ENCODE peak calls at places on chromosomes 12 and 14, in ten cellular contexts. One of them, this sample, is unnamed.

GRCh38 chr14:50036211-50036610 is 80.2 kb downstream of the VCPKMT start:
- DNase-seq in amygdala: no peak
- DNase-seq in activated CD4-positive, alpha-beta T cell treated with anti-CD3 and anti-CD28 coated beads, Interleukin-2, amount 50 U/mL, for 48 hours: no peak
- DNase-seq in right cardiac atrium: no peak
- DNase-seq in foreskin melanocyte: no peak
- DNase-seq in neural crest cell: no peak
- DNase-seq in H54: no peak
- DNase-seq in astrocyte of the spinal cord: no peak
- DNase-seq in fibroblast of the aortic adventitia: no peak
- DNase-seq in stimulated activated CD4-positive, alpha-beta T cell treated with anti-CD3 and anti-CD28 coated beads, Interleukin-4, amount 100 ng/mL, for 4 hours: no peak
- DNase-seq in this sample: no peak

GRCh38 chr12:122366685-122367475 is 55.6 kb downstream of the CLIP1 start:
- DNase-seq in amygdala: no peak
- DNase-seq in activated CD4-positive, alpha-beta T cell treated with anti-CD3 and anti-CD28 coated beads, Interleukin-2, amount 50 U/mL, for 48 hours: peak
- DNase-seq in right cardiac atrium: peak
- DNase-seq in foreskin melanocyte: peak
- DNase-seq in neural crest cell: no peak
- DNase-seq in H54: peak
- DNase-seq in astrocyte of the spinal cord: peak
- DNase-seq in fibroblast of the aortic adventitia: peak
- DNase-seq in stimulated activated CD4-positive, alpha-beta T cell treated with anti-CD3 and anti-CD28 coated beads, Interleukin-4, amount 100 ng/mL, for 4 hours: no peak
- DNase-seq in this sample: peak

GRCh38 chr14:31270196-31270772 is 62.7 kb upstream of the HECTD1 start:
- DNase-seq in amygdala: no peak
- DNase-seq in activated CD4-positive, alpha-beta T cell treated with anti-CD3 and anti-CD28 coated beads, Interleukin-2, amount 50 U/mL, for 48 hours: peak
- DNase-seq in right cardiac atrium: no peak
- DNase-seq in foreskin melanocyte: no peak
- DNase-seq in neural crest cell: no peak
- DNase-seq in H54: no peak
- DNase-seq in astrocyte of the spinal cord: no peak
- DNase-seq in fibroblast of the aortic adventitia: peak
- DNase-seq in stimulated activated CD4-positive, alpha-beta T cell treated with anti-CD3 and anti-CD28 coated beads, Interleukin-4, amount 100 ng/mL, for 4 hours: no peak
- DNase-seq in this sample: no peak

GRCh38 chr12:113424915-113425823 is 3.0 kb downstream of the SDSL start:
- DNase-seq in amygdala: peak
- DNase-seq in activated CD4-positive, alpha-beta T cell treated with anti-CD3 and anti-CD28 coated beads, Interleukin-2, amount 50 U/mL, for 48 hours: peak
- DNase-seq in right cardiac atrium: no peak
- DNase-seq in foreskin melanocyte: peak
- DNase-seq in neural crest cell: peak
- DNase-seq in H54: no peak
- DNase-seq in astrocyte of the spinal cord: peak
- DNase-seq in fibroblast of the aortic adventitia: peak
- DNase-seq in stimulated activated CD4-positive, alpha-beta T cell treated with anti-CD3 and anti-CD28 coated beads, Interleukin-4, amount 100 ng/mL, for 4 hours: peak
- DNase-seq in this sample: peak

GRCh38 chr14:76133103-76133502 is 18.6 kb upstream of the GPATCH2L start:
- DNase-seq in amygdala: no peak
- DNase-seq in activated CD4-positive, alpha-beta T cell treated with anti-CD3 and anti-CD28 coated beads, Interleukin-2, amount 50 U/mL, for 48 hours: no peak
- DNase-seq in right cardiac atrium: no peak
- DNase-seq in foreskin melanocyte: peak
- DNase-seq in neural crest cell: peak
- DNase-seq in H54: peak
- DNase-seq in astrocyte of the spinal cord: peak
- DNase-seq in fibroblast of the aortic adventitia: peak
- DNase-seq in stimulated activated CD4-positive, alpha-beta T cell treated with anti-CD3 and anti-CD28 coated beads, Interleukin-4, amount 100 ng/mL, for 4 hours: no peak
- DNase-seq in this sample: no peak

GRCh38 chr14:89615421-89615820 is 198.4 kb upstream of the FOXN3 start:
- DNase-seq in amygdala: no peak
- DNase-seq in activated CD4-positive, alpha-beta T cell treated with anti-CD3 and anti-CD28 coated beads, Interleukin-2, amount 50 U/mL, for 48 hours: no peak
- DNase-seq in right cardiac atrium: no peak
- DNase-seq in foreskin melanocyte: no peak
- DNase-seq in neural crest cell: no peak
- DNase-seq in H54: no peak
- DNase-seq in astrocyte of the spinal cord: no peak
- DNase-seq in fibroblast of the aortic adventitia: peak
- DNase-seq in stimulated activated CD4-positive, alpha-beta T cell treated with anti-CD3 and anti-CD28 coated beads, Interleukin-4, amount 100 ng/mL, for 4 hours: no peak
- DNase-seq in this sample: no peak

GRCh38 chr12:52837341-52837741 is 3.2 kb upstream of the KRT79 start:
- DNase-seq in amygdala: no peak
- DNase-seq in activated CD4-positive, alpha-beta T cell treated with anti-CD3 and anti-CD28 coated beads, Interleukin-2, amount 50 U/mL, for 48 hours: no peak
- DNase-seq in right cardiac atrium: no peak
- DNase-seq in foreskin melanocyte: peak
- DNase-seq in neural crest cell: no peak
- DNase-seq in H54: peak
- DNase-seq in astrocyte of the spinal cord: peak
- DNase-seq in fibroblast of the aortic adventitia: peak
- DNase-seq in stimulated activated CD4-positive, alpha-beta T cell treated with anti-CD3 and anti-CD28 coated beads, Interleukin-4, amount 100 ng/mL, for 4 hours: no peak
- DNase-seq in this sample: peak

GRCh38 chr12:115611477-115611876 is 666.0 kb downstream of the MED13L start:
- DNase-seq in amygdala: no peak
- DNase-seq in activated CD4-positive, alpha-beta T cell treated with anti-CD3 and anti-CD28 coated beads, Interleukin-2, amount 50 U/mL, for 48 hours: no peak
- DNase-seq in right cardiac atrium: no peak
- DNase-seq in foreskin melanocyte: no peak
- DNase-seq in neural crest cell: no peak
- DNase-seq in H54: no peak
- DNase-seq in astrocyte of the spinal cord: no peak
- DNase-seq in fibroblast of the aortic adventitia: no peak
- DNase-seq in stimulated activated CD4-positive, alpha-beta T cell treated with anti-CD3 and anti-CD28 coated beads, Interleukin-4, amount 100 ng/mL, for 4 hours: no peak
- DNase-seq in this sample: no peak

GRCh38 chr14:52402812-52403526 is 88.9 kb downstream of the PTGER2 start:
- DNase-seq in amygdala: no peak
- DNase-seq in activated CD4-positive, alpha-beta T cell treated with anti-CD3 and anti-CD28 coated beads, Interleukin-2, amount 50 U/mL, for 48 hours: peak
- DNase-seq in right cardiac atrium: no peak
- DNase-seq in foreskin melanocyte: no peak
- DNase-seq in neural crest cell: no peak
- DNase-seq in H54: no peak
- DNase-seq in astrocyte of the spinal cord: peak
- DNase-seq in fibroblast of the aortic adventitia: peak
- DNase-seq in stimulated activated CD4-positive, alpha-beta T cell treated with anti-CD3 and anti-CD28 coated beads, Interleukin-4, amount 100 ng/mL, for 4 hours: no peak
- DNase-seq in this sample: no peak